ENCODE peak calls at places on chromosomes 1 and 21, in nine cellular contexts. One of them, this sample, is unnamed.
A peak's percentile ranks its signal among the peaks of the same experiment; 100 is the strongest.

GRCh38 chr21:43939443-43940328 is 72.4 kb upstream of the TRAPPC10 start:
- DNase-seq in IMR-90: no peak
- DNase-seq in GM23248: no peak
- DNase-seq in mesenchymal stem cell: no peak
- DNase-seq in left ventricle myocardium inferior: no peak
- DNase-seq in thoracic aorta: no peak
- DNase-seq in OCI-LY7: no peak
- DNase-seq in heart left ventricle: no peak
- DNase-seq in SJSA1: no peak
- DNase-seq in this sample: no peak

GRCh38 chr1:46062651-46063319 is 69.6 kb downstream of the PIK3R3 start:
- DNase-seq in GM23248: peak; percentile 10
- DNase-seq in thoracic aorta: no peak
- DNase-seq in IMR-90: peak; percentile 22
- DNase-seq in mesenchymal stem cell: peak; percentile 53
- DNase-seq in SJSA1: no peak
- DNase-seq in left ventricle myocardium inferior: no peak
- DNase-seq in heart left ventricle: no peak
- DNase-seq in OCI-LY7: no peak
- DNase-seq in this sample: peak; percentile 79

GRCh38 chr1:113185463-113186104 is 112.6 kb downstream of the LRIG2 start:
- DNase-seq in mesenchymal stem cell: no peak
- DNase-seq in left ventricle myocardium inferior: no peak
- DNase-seq in thoracic aorta: no peak
- DNase-seq in SJSA1: no peak
- DNase-seq in GM23248: no peak
- DNase-seq in heart left ventricle: no peak
- DNase-seq in IMR-90: no peak
- DNase-seq in OCI-LY7: no peak
- DNase-seq in this sample: no peak

GRCh38 chr1:55898191-55898590 is 681.2 kb downstream of the PLPP3 start:
- DNase-seq in mesenchymal stem cell: peak; percentile 94
- DNase-seq in SJSA1: no peak
- DNase-seq in left ventricle myocardium inferior: no peak
- DNase-seq in GM23248: peak; percentile 78
- DNase-seq in IMR-90: peak; percentile 89
- DNase-seq in thoracic aorta: no peak
- DNase-seq in OCI-LY7: no peak
- DNase-seq in heart left ventricle: no peak
- DNase-seq in this sample: no peak

GRCh38 chr1:80675469-80675868 is 1125.3 kb upstream of the ADGRL2 start:
- DNase-seq in OCI-LY7: no peak
- DNase-seq in heart left ventricle: no peak
- DNase-seq in SJSA1: no peak
- DNase-seq in mesenchymal stem cell: peak; percentile 28
- DNase-seq in IMR-90: no peak
- DNase-seq in left ventricle myocardium inferior: no peak
- DNase-seq in thoracic aorta: no peak
- DNase-seq in GM23248: peak; percentile 1
- DNase-seq in this sample: no peak

GRCh38 chr1:44442791-44443190 is 37.7 kb downstream of the RNF220 start:
- DNase-seq in GM23248: no peak
- DNase-seq in OCI-LY7: no peak
- DNase-seq in thoracic aorta: no peak
- DNase-seq in mesenchymal stem cell: no peak
- DNase-seq in left ventricle myocardium inferior: no peak
- DNase-seq in IMR-90: no peak
- DNase-seq in heart left ventricle: no peak
- DNase-seq in SJSA1: no peak
- DNase-seq in this sample: no peak

GRCh38 chr1:65027699-65028358 is 61.5 kb upstream of the JAK1 start:
- DNase-seq in thoracic aorta: no peak
- DNase-seq in IMR-90: no peak
- DNase-seq in mesenchymal stem cell: no peak
- DNase-seq in OCI-LY7: no peak
- DNase-seq in GM23248: peak; percentile 13
- DNase-seq in left ventricle myocardium inferior: peak; percentile 75
- DNase-seq in SJSA1: no peak
- DNase-seq in heart left ventricle: peak; percentile 61
- DNase-seq in this sample: peak; percentile 38

GRCh38 chr21:46649356-46649755 is 13.9 kb downstream of the PRMT2 start:
- DNase-seq in GM23248: no peak
- DNase-seq in thoracic aorta: no peak
- DNase-seq in IMR-90: no peak
- DNase-seq in heart left ventricle: no peak
- DNase-seq in mesenchymal stem cell: no peak
- DNase-seq in left ventricle myocardium inferior: no peak
- DNase-seq in SJSA1: no peak
- DNase-seq in OCI-LY7: no peak
- DNase-seq in this sample: no peak

GRCh38 chr1:177368255-177368654 is 197.5 kb downstream of the BRINP2 start:
- DNase-seq in thoracic aorta: no peak
- DNase-seq in left ventricle myocardium inferior: no peak
- DNase-seq in SJSA1: no peak
- DNase-seq in OCI-LY7: no peak
- DNase-seq in IMR-90: no peak
- DNase-seq in mesenchymal stem cell: peak; percentile 13
- DNase-seq in heart left ventricle: no peak
- DNase-seq in GM23248: peak; percentile 47
- DNase-seq in this sample: no peak

GRCh38 chr1:243849089-243850012 is 692 bp downstream of the AKT3 start:
- DNase-seq in IMR-90: peak; percentile 71
- DNase-seq in heart left ventricle: peak; percentile 61
- DNase-seq in OCI-LY7: no peak
- DNase-seq in left ventricle myocardium inferior: peak; percentile 55
- DNase-seq in mesenchymal stem cell: peak; percentile 82
- DNase-seq in GM23248: peak; percentile 86
- DNase-seq in SJSA1: peak; percentile 61
- DNase-seq in thoracic aorta: peak; percentile 7
- DNase-seq in this sample: no peak

GRCh38 chr21:46093668-46094400 is 4.1 kb upstream of the COL6A2 start:
- DNase-seq in thoracic aorta: no peak
- DNase-seq in IMR-90: no peak
- DNase-seq in mesenchymal stem cell: no peak
- DNase-seq in left ventricle myocardium inferior: no peak
- DNase-seq in GM23248: no peak
- DNase-seq in SJSA1: no peak
- DNase-seq in OCI-LY7: no peak
- DNase-seq in heart left ventricle: peak; percentile 15
- DNase-seq in this sample: no peak

GRCh38 chr1:37485902-37486679 is 11.7 kb downstream of the ZC3H12A start:
- DNase-seq in IMR-90: no peak
- DNase-seq in SJSA1: no peak
- DNase-seq in GM23248: peak; percentile 73
- DNase-seq in OCI-LY7: no peak
- DNase-seq in heart left ventricle: no peak
- DNase-seq in left ventricle myocardium inferior: no peak
- DNase-seq in thoracic aorta: no peak
- DNase-seq in mesenchymal stem cell: no peak
- DNase-seq in this sample: no peak

GRCh38 chr1:245166471-245166885 is 11.7 kb downstream of the KIF26B start:
- DNase-seq in IMR-90: peak; percentile 17
- DNase-seq in mesenchymal stem cell: no peak
- DNase-seq in GM23248: peak; percentile 74
- DNase-seq in heart left ventricle: no peak
- DNase-seq in OCI-LY7: no peak
- DNase-seq in left ventricle myocardium inferior: no peak
- DNase-seq in SJSA1: no peak
- DNase-seq in thoracic aorta: no peak
- DNase-seq in this sample: no peak

GRCh38 chr1:151936203-151936602 is 26.9 kb upstream of the THEM4 start:
- DNase-seq in IMR-90: no peak
- DNase-seq in left ventricle myocardium inferior: no peak
- DNase-seq in SJSA1: no peak
- DNase-seq in GM23248: no peak
- DNase-seq in OCI-LY7: no peak
- DNase-seq in thoracic aorta: no peak
- DNase-seq in heart left ventricle: no peak
- DNase-seq in mesenchymal stem cell: no peak
- DNase-seq in this sample: no peak

GRCh38 chr1:151934048-151934493 is 24.8 kb upstream of the THEM4 start:
- DNase-seq in heart left ventricle: no peak
- DNase-seq in SJSA1: no peak
- DNase-seq in left ventricle myocardium inferior: no peak
- DNase-seq in thoracic aorta: no peak
- DNase-seq in mesenchymal stem cell: peak; percentile 75
- DNase-seq in IMR-90: peak; percentile 60
- DNase-seq in GM23248: peak; percentile 74
- DNase-seq in OCI-LY7: peak; percentile 64
- DNase-seq in this sample: peak; percentile 81

GRCh38 chr1:151936653-151937052 is 27.3 kb upstream of the THEM4 start:
- DNase-seq in OCI-LY7: no peak
- DNase-seq in mesenchymal stem cell: no peak
- DNase-seq in thoracic aorta: no peak
- DNase-seq in GM23248: no peak
- DNase-seq in left ventricle myocardium inferior: no peak
- DNase-seq in SJSA1: no peak
- DNase-seq in IMR-90: no peak
- DNase-seq in heart left ventricle: no peak
- DNase-seq in this sample: peak; percentile 61

GRCh38 chr1:151939141-151939540 is 29.8 kb upstream of the THEM4 start:
- DNase-seq in mesenchymal stem cell: no peak
- DNase-seq in thoracic aorta: no peak
- DNase-seq in SJSA1: no peak
- DNase-seq in OCI-LY7: no peak
- DNase-seq in heart left ventricle: no peak
- DNase-seq in IMR-90: no peak
- DNase-seq in left ventricle myocardium inferior: no peak
- DNase-seq in GM23248: no peak
- DNase-seq in this sample: no peak

DNA sequence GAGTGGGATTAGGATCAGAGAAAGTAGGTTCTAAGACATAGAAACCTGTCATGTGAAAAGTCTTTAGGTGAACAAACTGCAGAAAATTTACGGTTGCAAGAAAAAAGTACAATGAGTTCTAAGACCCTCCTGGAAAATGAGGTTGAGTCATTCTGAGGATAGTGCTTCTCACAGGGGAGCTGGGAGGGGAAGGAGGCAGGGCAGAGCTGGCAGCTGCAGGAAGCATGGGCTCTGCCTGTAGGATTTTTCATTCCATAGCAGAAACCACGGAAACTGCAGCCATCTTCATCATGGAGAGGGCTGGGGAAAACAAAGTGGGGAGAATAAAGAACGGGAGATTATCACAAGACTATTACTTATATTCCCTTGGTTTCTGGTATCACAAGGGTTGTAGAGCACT is 25.8 kb upstream of the THEM4 start:
- DNase-seq in GM23248: no peak
- DNase-seq in OCI-LY7: no peak
- DNase-seq in thoracic aorta: no peak
- DNase-seq in heart left ventricle: no peak
- DNase-seq in left ventricle myocardium inferior: no peak
- DNase-seq in SJSA1: no peak
- DNase-seq in mesenchymal stem cell: peak; percentile 40
- DNase-seq in IMR-90: peak; percentile 41
- DNase-seq in this sample: no peak
- H3K27ac ChIP-seq in GM23248: no peak overlapping the region
- H3K27ac ChIP-seq in OCI-LY7: no peak overlapping the region
- H3K27ac ChIP-seq in thoracic aorta: no peak overlapping the region
- H3K27ac ChIP-seq in heart left ventricle: no peak overlapping the region
- H3K27ac ChIP-seq in left ventricle myocardium inferior: no peak overlapping the region
- H3K27ac ChIP-seq in SJSA1: no peak overlapping the region
- H3K27ac ChIP-seq in mesenchymal stem cell: no peak overlapping the region
- H3K27ac ChIP-seq in IMR-90: no peak overlapping the region
- H3K27ac ChIP-seq in this sample: no peak overlapping the region

DNA sequence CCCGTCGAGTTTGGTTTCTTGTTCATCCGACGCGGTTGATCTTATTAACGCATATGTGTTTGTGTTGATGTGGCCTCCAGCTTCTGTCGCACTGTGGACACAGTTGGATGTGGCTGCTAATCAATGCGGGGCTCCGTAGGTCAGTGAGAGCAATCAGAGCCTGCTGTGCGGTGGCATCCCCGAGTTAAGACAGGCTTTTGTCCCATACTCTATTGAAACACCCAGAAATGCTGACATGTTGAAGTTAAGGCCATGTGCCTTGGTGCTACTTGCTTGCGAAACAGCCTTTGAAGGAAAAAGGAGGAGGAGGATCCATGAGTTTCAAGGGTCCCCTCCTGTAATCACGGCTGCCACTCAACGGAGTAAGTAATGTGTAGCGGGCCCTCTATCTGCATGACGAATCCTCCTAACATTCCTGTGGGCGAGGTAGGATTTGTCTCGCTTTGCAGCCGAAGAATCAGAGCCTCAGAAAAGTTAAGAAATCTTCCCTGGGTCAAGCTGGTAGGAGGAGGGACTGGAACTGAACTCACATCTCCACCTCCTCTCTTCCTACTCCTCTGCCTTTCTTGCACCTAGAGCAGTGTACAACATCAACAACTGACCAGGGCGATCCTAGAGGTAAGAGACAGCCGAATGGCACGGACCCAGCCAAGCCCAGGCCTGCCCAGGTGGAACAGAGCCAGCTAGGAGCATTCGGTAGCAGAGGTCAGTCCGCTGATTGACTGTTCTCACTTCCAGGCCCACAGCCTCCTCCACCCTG is 19.5 kb downstream of the PDE9A start:
- DNase-seq in GM23248: peak; percentile 46
- DNase-seq in heart left ventricle: no peak
- DNase-seq in thoracic aorta: no peak
- DNase-seq in OCI-LY7: no peak
- DNase-seq in SJSA1: peak; percentile 78
- DNase-seq in left ventricle myocardium inferior: no peak
- DNase-seq in IMR-90: peak; percentile 29
- DNase-seq in mesenchymal stem cell: peak; percentile 96
- DNase-seq in this sample: no peak
- H3K4me1 ChIP-seq in GM23248: no peaks in the 10 kb centered on the region
- H3K4me1 ChIP-seq in heart left ventricle: peaks cover 40% of the 10 kb centered on the region
- H3K4me1 ChIP-seq in thoracic aorta: no peaks in the 10 kb centered on the region
- H3K4me1 ChIP-seq in OCI-LY7: peaks cover 34% of the 10 kb centered on the region
- H3K4me1 ChIP-seq in SJSA1: peaks cover 35% of the 10 kb centered on the region
- H3K4me1 ChIP-seq in left ventricle myocardium inferior: peaks cover 24% of the 10 kb centered on the region
- H3K4me1 ChIP-seq in IMR-90: peaks cover 2% of the 10 kb centered on the region
- H3K4me1 ChIP-seq in mesenchymal stem cell: peaks cover 34% of the 10 kb centered on the region
- H3K4me1 ChIP-seq in this sample: no peaks in the 10 kb centered on the region

GRCh38 chr1:27009601-27010197 is 3.0 kb downstream of the TENT5B start:
- DNase-seq in thoracic aorta: no peak
- DNase-seq in SJSA1: no peak
- DNase-seq in OCI-LY7: no peak
- DNase-seq in GM23248: peak; percentile 42
- DNase-seq in heart left ventricle: peak; percentile 74
- DNase-seq in mesenchymal stem cell: peak; percentile 51
- DNase-seq in IMR-90: no peak
- DNase-seq in left ventricle myocardium inferior: peak; percentile 53
- DNase-seq in this sample: no peak
- H3K4me3 ChIP-seq in thoracic aorta: peak overlapping the region; percentile 87
- H3K4me3 ChIP-seq in SJSA1: no peak overlapping the region
- H3K4me3 ChIP-seq in OCI-LY7: no peak overlapping the region
- H3K4me3 ChIP-seq in GM23248: no peak overlapping the region
- H3K4me3 ChIP-seq in heart left ventricle: no peak overlapping the region
- H3K4me3 ChIP-seq in mesenchymal stem cell: no peak overlapping the region
- H3K4me3 ChIP-seq in IMR-90: no peak overlapping the region
- H3K4me3 ChIP-seq in left ventricle myocardium inferior: peak overlapping the region; percentile 75
- H3K4me3 ChIP-seq in this sample: no peak overlapping the region

DNA sequence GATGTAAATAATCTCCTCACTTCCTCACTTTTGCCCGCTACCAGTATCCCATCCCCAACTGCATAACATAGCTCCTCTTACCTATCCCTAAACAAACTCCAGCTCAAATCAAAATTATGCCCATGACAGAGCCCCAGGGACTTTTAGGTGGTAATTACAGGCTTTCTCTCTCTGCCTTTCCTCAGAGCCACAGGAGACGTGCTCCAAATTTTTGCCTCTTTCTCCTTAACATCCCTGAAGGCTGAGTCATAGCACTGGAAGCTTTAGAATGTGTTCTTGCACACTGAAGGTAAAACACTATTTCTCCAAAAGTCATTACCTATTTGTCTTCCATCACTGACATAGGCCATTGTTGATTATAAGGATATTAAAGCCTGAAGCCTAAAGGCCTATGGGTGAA is 263.5 kb upstream of the PLD5 start:
- DNase-seq in IMR-90: no peak
- DNase-seq in SJSA1: no peak
- DNase-seq in GM23248: no peak
- DNase-seq in mesenchymal stem cell: no peak
- DNase-seq in heart left ventricle: no peak
- DNase-seq in OCI-LY7: no peak
- DNase-seq in thoracic aorta: no peak
- DNase-seq in left ventricle myocardium inferior: no peak
- DNase-seq in this sample: no peak
- H3K27ac ChIP-seq in IMR-90: no peak overlapping the region
- H3K27ac ChIP-seq in SJSA1: no peak overlapping the region
- H3K27ac ChIP-seq in GM23248: no peak overlapping the region
- H3K27ac ChIP-seq in mesenchymal stem cell: no peak overlapping the region
- H3K27ac ChIP-seq in heart left ventricle: no peak overlapping the region
- H3K27ac ChIP-seq in OCI-LY7: no peak overlapping the region
- H3K27ac ChIP-seq in thoracic aorta: no peak overlapping the region
- H3K27ac ChIP-seq in left ventricle myocardium inferior: no peak overlapping the region
- H3K27ac ChIP-seq in this sample: no peak overlapping the region

This sample was measured in small intestine.